ENCODE peak calls at places on chromosomes 6 and 20, in nine cellular contexts. One of them, this sample, is unnamed.

GRCh38 chr6:125751334-125751916 is 2.0 kb downstream of the HEY2 start:
- DNase-seq in activated effector memory CD4-positive, alpha-beta T cell treated with Interleukin-2 at 50 U/mL for 16 hours: no peak
- DNase-seq in astrocyte of the spinal cord: no peak
- DNase-seq in Caki2: no peak
- DNase-seq in GM04504: no peak
- DNase-seq in caudate nucleus: no peak
- DNase-seq in heart right ventricle: no peak
- DNase-seq in heart left ventricle: no peak
- DNase-seq in naive thymus-derived CD8-positive, alpha-beta T cell: no peak
- DNase-seq in this sample: no peak

GRCh38 chr6:37615564-37616340 is 81.9 kb downstream of the MDGA1 start:
- DNase-seq in activated effector memory CD4-positive, alpha-beta T cell treated with Interleukin-2 at 50 U/mL for 16 hours: no peak
- DNase-seq in astrocyte of the spinal cord: peak; percentile 84
- DNase-seq in Caki2: no peak
- DNase-seq in GM04504: no peak
- DNase-seq in caudate nucleus: no peak
- DNase-seq in heart right ventricle: no peak
- DNase-seq in heart left ventricle: no peak
- DNase-seq in naive thymus-derived CD8-positive, alpha-beta T cell: no peak
- DNase-seq in this sample: no peak

GRCh38 chr6:139973602-139974373 is 599.3 kb upstream of the CITED2 start:
- DNase-seq in activated effector memory CD4-positive, alpha-beta T cell treated with Interleukin-2 at 50 U/mL for 16 hours: no peak
- DNase-seq in astrocyte of the spinal cord: peak; percentile 88
- DNase-seq in Caki2: peak; percentile 73
- DNase-seq in GM04504: no peak
- DNase-seq in caudate nucleus: no peak
- DNase-seq in heart right ventricle: no peak
- DNase-seq in heart left ventricle: no peak
- DNase-seq in naive thymus-derived CD8-positive, alpha-beta T cell: no peak
- DNase-seq in this sample: no peak

GRCh38 chr20:49381558-49382493 is 100.6 kb downstream of the KCNB1 start:
- DNase-seq in activated effector memory CD4-positive, alpha-beta T cell treated with Interleukin-2 at 50 U/mL for 16 hours: no peak
- DNase-seq in astrocyte of the spinal cord: peak; percentile 87
- DNase-seq in Caki2: no peak
- DNase-seq in GM04504: peak; percentile 10
- DNase-seq in caudate nucleus: peak; percentile 9
- DNase-seq in heart right ventricle: peak; percentile 80
- DNase-seq in heart left ventricle: peak; percentile 84
- DNase-seq in naive thymus-derived CD8-positive, alpha-beta T cell: no peak
- DNase-seq in this sample: peak; percentile 31

GRCh38 chr6:145091102-145091826 is 644.1 kb downstream of the EPM2A start:
- DNase-seq in activated effector memory CD4-positive, alpha-beta T cell treated with Interleukin-2 at 50 U/mL for 16 hours: no peak
- DNase-seq in astrocyte of the spinal cord: no peak
- DNase-seq in Caki2: no peak
- DNase-seq in GM04504: no peak
- DNase-seq in caudate nucleus: no peak
- DNase-seq in heart right ventricle: no peak
- DNase-seq in heart left ventricle: no peak
- DNase-seq in naive thymus-derived CD8-positive, alpha-beta T cell: no peak
- DNase-seq in this sample: no peak

GRCh38 chr6:41408576-41408975 is 73.2 kb downstream of the NCR2 start:
- DNase-seq in activated effector memory CD4-positive, alpha-beta T cell treated with Interleukin-2 at 50 U/mL for 16 hours: no peak
- DNase-seq in astrocyte of the spinal cord: no peak
- DNase-seq in Caki2: no peak
- DNase-seq in GM04504: no peak
- DNase-seq in caudate nucleus: no peak
- DNase-seq in heart right ventricle: no peak
- DNase-seq in heart left ventricle: no peak
- DNase-seq in naive thymus-derived CD8-positive, alpha-beta T cell: no peak
- DNase-seq in this sample: no peak

GRCh38 chr20:49642808-49643207 is 70.9 kb downstream of the B4GALT5 start:
- DNase-seq in activated effector memory CD4-positive, alpha-beta T cell treated with Interleukin-2 at 50 U/mL for 16 hours: no peak
- DNase-seq in astrocyte of the spinal cord: no peak
- DNase-seq in Caki2: no peak
- DNase-seq in GM04504: no peak
- DNase-seq in caudate nucleus: no peak
- DNase-seq in heart right ventricle: no peak
- DNase-seq in heart left ventricle: no peak
- DNase-seq in naive thymus-derived CD8-positive, alpha-beta T cell: no peak
- DNase-seq in this sample: no peak

GRCh38 chr20:16007164-16007563 is 566.1 kb downstream of the KIF16B start:
- DNase-seq in activated effector memory CD4-positive, alpha-beta T cell treated with Interleukin-2 at 50 U/mL for 16 hours: no peak
- DNase-seq in astrocyte of the spinal cord: no peak
- DNase-seq in Caki2: no peak
- DNase-seq in GM04504: no peak
- DNase-seq in caudate nucleus: no peak
- DNase-seq in heart right ventricle: no peak
- DNase-seq in heart left ventricle: no peak
- DNase-seq in naive thymus-derived CD8-positive, alpha-beta T cell: no peak
- DNase-seq in this sample: no peak

GRCh38 chr20:14446446-14446845 is 109.0 kb upstream of the FLRT3 start:
- DNase-seq in activated effector memory CD4-positive, alpha-beta T cell treated with Interleukin-2 at 50 U/mL for 16 hours: no peak
- DNase-seq in astrocyte of the spinal cord: no peak
- DNase-seq in Caki2: no peak
- DNase-seq in GM04504: no peak
- DNase-seq in caudate nucleus: no peak
- DNase-seq in heart right ventricle: no peak
- DNase-seq in heart left ventricle: no peak
- DNase-seq in naive thymus-derived CD8-positive, alpha-beta T cell: no peak
- DNase-seq in this sample: no peak

GRCh38 chr20:50510706-50511401 is 671 bp downstream of the PTPN1 start:
- DNase-seq in activated effector memory CD4-positive, alpha-beta T cell treated with Interleukin-2 at 50 U/mL for 16 hours: peak; percentile 5
- DNase-seq in astrocyte of the spinal cord: no peak
- DNase-seq in Caki2: peak; percentile 11
- DNase-seq in GM04504: no peak
- DNase-seq in caudate nucleus: no peak
- DNase-seq in heart right ventricle: no peak
- DNase-seq in heart left ventricle: peak; percentile 28
- DNase-seq in naive thymus-derived CD8-positive, alpha-beta T cell: no peak
- DNase-seq in this sample: no peak

GRCh38 chr6:125099211-125100017 is 54.2 kb upstream of the TPD52L1 start:
- DNase-seq in activated effector memory CD4-positive, alpha-beta T cell treated with Interleukin-2 at 50 U/mL for 16 hours: no peak
- DNase-seq in astrocyte of the spinal cord: peak; percentile 54
- DNase-seq in Caki2: peak; percentile 84
- DNase-seq in GM04504: no peak
- DNase-seq in caudate nucleus: peak; percentile 45
- DNase-seq in heart right ventricle: peak; percentile 58
- DNase-seq in heart left ventricle: peak; percentile 69
- DNase-seq in naive thymus-derived CD8-positive, alpha-beta T cell: no peak
- DNase-seq in this sample: peak; percentile 18

GRCh38 chr20:52033313-52033712 is 158.3 kb downstream of the ZFP64 start:
- DNase-seq in activated effector memory CD4-positive, alpha-beta T cell treated with Interleukin-2 at 50 U/mL for 16 hours: no peak
- DNase-seq in astrocyte of the spinal cord: peak; percentile 10
- DNase-seq in Caki2: peak; percentile 43
- DNase-seq in GM04504: no peak
- DNase-seq in caudate nucleus: no peak
- DNase-seq in heart right ventricle: no peak
- DNase-seq in heart left ventricle: no peak
- DNase-seq in naive thymus-derived CD8-positive, alpha-beta T cell: no peak
- DNase-seq in this sample: no peak

GRCh38 chr6:17393335-17394191 is at the start of gene CAP2:
- DNase-seq in activated effector memory CD4-positive, alpha-beta T cell treated with Interleukin-2 at 50 U/mL for 16 hours: no peak
- DNase-seq in astrocyte of the spinal cord: peak; percentile 51
- DNase-seq in Caki2: peak; percentile 81
- DNase-seq in GM04504: no peak
- DNase-seq in caudate nucleus: peak; percentile 58
- DNase-seq in heart right ventricle: peak; percentile 76
- DNase-seq in heart left ventricle: peak; percentile 86
- DNase-seq in naive thymus-derived CD8-positive, alpha-beta T cell: no peak
- DNase-seq in this sample: peak; percentile 17

GRCh38 chr20:48657426-48658197 is 170.2 kb downstream of the PREX1 start:
- DNase-seq in activated effector memory CD4-positive, alpha-beta T cell treated with Interleukin-2 at 50 U/mL for 16 hours: peak; percentile 43
- DNase-seq in astrocyte of the spinal cord: peak; percentile 73
- DNase-seq in Caki2: peak; percentile 62
- DNase-seq in GM04504: peak; percentile 51
- DNase-seq in caudate nucleus: peak; percentile 64
- DNase-seq in heart right ventricle: peak; percentile 69
- DNase-seq in heart left ventricle: peak; percentile 68
- DNase-seq in naive thymus-derived CD8-positive, alpha-beta T cell: peak; percentile 63
- DNase-seq in this sample: peak; percentile 28

GRCh38 chr6:41736800-41737555 is 1.6 kb upstream of the TFEB start:
- DNase-seq in activated effector memory CD4-positive, alpha-beta T cell treated with Interleukin-2 at 50 U/mL for 16 hours: no peak
- DNase-seq in astrocyte of the spinal cord: no peak
- DNase-seq in Caki2: no peak
- DNase-seq in GM04504: no peak
- DNase-seq in caudate nucleus: no peak
- DNase-seq in heart right ventricle: no peak
- DNase-seq in heart left ventricle: no peak
- DNase-seq in naive thymus-derived CD8-positive, alpha-beta T cell: no peak
- DNase-seq in this sample: no peak

GRCh38 chr6:71334768-71335167 is 46.2 kb downstream of the OGFRL1 start:
- DNase-seq in activated effector memory CD4-positive, alpha-beta T cell treated with Interleukin-2 at 50 U/mL for 16 hours: no peak
- DNase-seq in astrocyte of the spinal cord: no peak
- DNase-seq in Caki2: peak; percentile 65
- DNase-seq in GM04504: no peak
- DNase-seq in caudate nucleus: no peak
- DNase-seq in heart right ventricle: no peak
- DNase-seq in heart left ventricle: no peak
- DNase-seq in naive thymus-derived CD8-positive, alpha-beta T cell: no peak
- DNase-seq in this sample: no peak

GRCh38 chr6:35052694-35053565 is 88.2 kb downstream of the TCP11 start:
- DNase-seq in activated effector memory CD4-positive, alpha-beta T cell treated with Interleukin-2 at 50 U/mL for 16 hours: no peak
- DNase-seq in astrocyte of the spinal cord: peak; percentile 35
- DNase-seq in Caki2: no peak
- DNase-seq in GM04504: no peak
- DNase-seq in caudate nucleus: peak; percentile 50
- DNase-seq in heart right ventricle: no peak
- DNase-seq in heart left ventricle: peak; percentile 45
- DNase-seq in naive thymus-derived CD8-positive, alpha-beta T cell: no peak
- DNase-seq in this sample: no peak

This sample was measured in thoracic aorta.